ENCODE peak calls at places on chromosomes 11 and 22, in eight cellular contexts. E is brain microvascular endothelial cell, W is retinal pigment epithelial cell, B is colonic mucosa, N is fibroblast of pulmonary artery, K is epithelial cell of esophagus, M is body of pancreas, H is AG04449. A is an unnamed sample.

GRCh38 chr11:46006418-46007070 is 84.1 kb downstream of the LARGE2 start:
- DNase-seq in K (peak), E (peak), M (peak), B (peak), W (no peak), N (peak), H (no peak), A (peak)

GRCh38 chr11:25961539-25961938 is 370.4 kb upstream of the ANO3 start:
- DNase-seq in E (no peak), N (no peak), H (no peak), W (no peak), K (no peak), B (no peak), M (no peak), A (no peak)

GRCh38 chr11:117458275-117459120 is 130.8 kb downstream of the CEP164 start:
- DNase-seq in B (no peak), K (peak), N (no peak), M (no peak), E (no peak), H (no peak), W (no peak), A (no peak)

GRCh38 chr11:134282121-134283045 is 6.2 kb downstream of the GLB1L3 start:
- DNase-seq in N (no peak), M (no peak), B (no peak), K (no peak), E (no peak), W (no peak), H (no peak), A (no peak)

GRCh38 chr22:27551402-27551801 is 250.2 kb downstream of the MN1 start:
- DNase-seq in M (no peak), E (no peak), W (no peak), B (no peak), K (no peak), H (no peak), N (no peak), A (no peak)

GRCh38 chr11:64729851-64730382 is 6.9 kb upstream of the NRXN2 start:
- DNase-seq in H (no peak), M (peak), B (peak), W (no peak), K (peak), N (no peak), E (no peak), A (no peak)

GRCh38 chr11:6895010-6895409 is 2.7 kb upstream of the OR2D2 start:
- DNase-seq in M (no peak), N (no peak), W (no peak), B (no peak), H (no peak), K (no peak), E (no peak), A (no peak)

GRCh38 chr11:36069576-36070214 is 125.8 kb downstream of the LDLRAD3 start:
- DNase-seq in M (no peak), N (no peak), W (no peak), E (no peak), H (no peak), B (no peak), K (peak), A (no peak)

GRCh38 chr11:64569300-64569970 is 21.6 kb upstream of the SLC22A12 start:
- DNase-seq in E (no peak), M (no peak), K (no peak), H (no peak), B (no peak), N (no peak), W (no peak), A (no peak)

GRCh38 chr11:117094776-117095175 is 3.5 kb downstream of the SIK3 start:
- DNase-seq in H (no peak), K (peak), M (peak), B (no peak), E (no peak), N (peak), W (no peak), A (no peak)

GRCh38 chr11:1335811-1336761 is 26.7 kb upstream of the TOLLIP start:
- DNase-seq in B (peak), N (peak), W (peak), M (peak), H (peak), K (peak), E (peak), A (no peak)

GRCh38 chr11:31643831-31644230 is 134.3 kb downstream of the ELP4 start:
- DNase-seq in K (peak), N (peak), H (no peak), E (peak), B (no peak), W (no peak), M (no peak), A (no peak)

GRCh38 chr11:31645747-31646146 is 136.2 kb downstream of the ELP4 start:
- DNase-seq in W (peak), E (peak), K (peak), H (peak), B (no peak), M (no peak), N (peak), A (no peak)

GRCh38 chr11:31640611-31641010 is 131.0 kb downstream of the ELP4 start:
- DNase-seq in K (no peak), H (no peak), W (no peak), E (no peak), B (no peak), M (peak), N (no peak), A (no peak)

GRCh38 chr11:31636983-31637382 is 127.4 kb downstream of the ELP4 start:
- DNase-seq in H (no peak), M (no peak), W (no peak), K (no peak), E (no peak), N (no peak), B (no peak), A (no peak)

DNA sequence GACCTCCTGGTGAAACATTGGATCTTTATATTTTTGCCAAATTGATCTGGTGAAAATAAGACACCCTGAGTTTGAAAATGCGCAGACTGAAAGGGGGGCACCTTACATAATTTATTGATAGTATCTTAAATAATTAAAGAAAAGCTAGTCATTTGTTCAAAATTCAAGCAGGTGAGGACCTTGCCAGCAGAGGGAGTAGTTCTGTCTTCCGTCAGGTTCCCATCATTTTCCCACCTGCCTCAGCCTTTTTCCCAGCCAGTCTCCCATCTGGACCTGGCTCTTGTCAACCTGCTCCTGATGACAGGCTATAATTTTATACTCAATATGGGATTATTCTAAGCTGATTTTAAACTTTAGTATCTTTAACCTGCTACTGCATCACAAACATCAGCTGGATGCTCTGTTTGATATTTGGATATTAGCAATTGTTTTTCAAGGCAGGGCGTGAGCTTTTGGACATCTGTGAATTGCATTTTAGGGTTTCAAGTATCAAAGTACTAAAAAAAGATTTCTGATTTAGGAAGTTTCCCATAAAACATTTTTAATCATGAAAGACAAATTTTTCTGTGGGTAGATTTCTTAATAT is 132.0 kb downstream of the ELP4 start:
- DNase-seq in H (no peak), B (peak), W (no peak), M (peak), E (no peak), N (peak), K (peak), A (peak)
- TF ChIP-seq CTCF in H (peak), B (peak), W (peak), M (peak), E (peak), N (peak), K (peak), A (peak)

DNA sequence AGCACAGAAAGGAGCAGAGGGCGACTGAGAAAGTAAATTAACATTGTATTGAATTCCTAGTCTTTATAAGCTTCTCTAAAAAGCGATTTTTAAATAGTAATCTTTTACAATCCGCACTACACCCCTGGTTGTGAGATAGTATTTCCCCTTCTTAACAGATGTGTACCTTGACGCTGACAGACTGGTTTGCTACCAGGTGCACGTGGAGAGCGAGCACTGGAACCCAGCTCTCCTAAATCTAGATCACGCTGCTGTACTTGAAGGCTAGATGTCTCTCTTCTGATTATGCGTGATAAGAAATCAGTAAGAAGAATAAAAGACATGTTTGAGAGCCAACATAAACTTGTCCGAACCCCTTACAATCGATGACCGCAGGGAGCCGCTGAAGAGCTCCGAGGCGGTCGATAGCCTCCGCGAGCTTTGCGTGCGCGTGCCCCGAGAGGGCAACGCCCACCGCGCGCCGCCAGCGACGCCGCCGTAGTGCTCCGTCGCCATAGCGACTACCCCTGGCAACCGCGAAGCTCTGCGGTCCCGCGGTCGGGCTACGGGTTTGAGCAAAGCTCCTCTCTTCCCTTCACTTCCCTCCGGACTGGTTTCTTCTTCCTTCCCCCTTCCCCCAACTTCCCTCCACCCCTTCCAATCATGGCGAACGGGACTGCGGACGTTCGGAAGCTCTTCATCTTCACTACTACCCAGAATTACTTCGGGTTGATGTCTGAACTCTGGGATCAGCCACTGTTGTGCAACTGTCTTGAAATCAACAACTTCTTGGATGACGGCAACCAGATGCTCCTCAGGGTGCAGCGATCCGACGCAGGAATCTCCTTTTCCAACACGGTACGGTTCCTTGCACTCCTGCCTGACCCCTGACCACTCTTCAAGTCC is at the start of gene DYNC2H1:
- DNase-seq in B (peak), K (peak), N (peak), M (peak), E (peak), W (peak), H (peak), A (peak)
- TF ChIP-seq CTCF in B (no peak), K (peak), N (peak), M (peak), E (peak), W (peak), H (peak), A (peak)

DNA sequence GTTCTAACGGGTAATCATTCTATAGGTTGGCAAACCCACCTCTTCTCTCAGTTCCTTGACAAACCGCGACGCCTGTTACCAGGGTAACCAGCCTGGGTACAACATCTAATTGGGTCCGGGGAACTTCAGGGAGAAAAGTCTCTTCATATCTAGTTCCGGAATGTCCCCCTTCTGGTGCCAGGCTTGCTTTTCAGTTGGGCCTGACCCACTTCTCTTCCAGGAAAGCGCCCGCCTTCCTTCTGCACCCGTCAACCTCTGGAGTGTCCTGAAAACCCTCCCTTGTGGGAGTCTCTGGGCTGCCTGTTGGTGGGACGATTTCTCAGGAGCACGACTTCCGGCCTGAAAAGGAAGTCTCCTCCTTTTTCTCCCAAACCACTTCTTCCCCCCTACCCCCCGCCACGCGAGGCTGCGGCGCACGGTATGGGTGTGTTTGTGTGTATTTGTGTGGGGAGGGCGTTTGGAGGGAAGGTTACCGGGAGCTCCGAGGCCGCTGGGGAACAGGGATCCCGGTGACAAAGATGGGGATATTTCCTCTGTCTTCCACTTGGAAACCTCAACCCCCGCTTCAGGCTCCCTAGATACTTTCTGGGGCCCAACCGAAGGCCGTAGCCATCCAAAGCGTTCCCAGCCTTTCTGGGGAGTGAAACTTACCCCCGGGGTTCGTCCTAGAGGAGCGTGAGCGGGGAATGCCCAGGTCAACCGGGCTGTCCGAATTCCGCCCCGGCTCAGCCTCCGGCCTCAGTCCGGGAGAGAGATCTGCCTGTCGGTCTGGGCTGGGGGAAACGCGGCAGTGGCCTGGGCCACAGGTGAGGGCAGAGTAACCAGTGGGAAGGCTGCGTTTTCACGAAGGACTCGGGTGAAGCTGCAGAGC is at the start of the genes NKAPD1 and PIH1D2:
- DNase-seq in W (peak), E (peak), K (peak), M (peak), H (peak), N (peak), B (peak), A (peak)
- TF ChIP-seq CTCF in W (peak), E (peak), K (no peak), M (no peak), H (no peak), N (peak), B (no peak), A (no peak)

GRCh38 chr22:38718414-38718813 is 12.7 kb downstream of the GTPBP1 start:
- DNase-seq in H (no peak), W (no peak), M (peak), B (peak), N (peak), E (peak), K (peak), A (peak)
- TF ChIP-seq CTCF in H (peak), W (peak), M (peak), B (peak), N (peak), E (peak), K (peak), A (peak)

DNA sequence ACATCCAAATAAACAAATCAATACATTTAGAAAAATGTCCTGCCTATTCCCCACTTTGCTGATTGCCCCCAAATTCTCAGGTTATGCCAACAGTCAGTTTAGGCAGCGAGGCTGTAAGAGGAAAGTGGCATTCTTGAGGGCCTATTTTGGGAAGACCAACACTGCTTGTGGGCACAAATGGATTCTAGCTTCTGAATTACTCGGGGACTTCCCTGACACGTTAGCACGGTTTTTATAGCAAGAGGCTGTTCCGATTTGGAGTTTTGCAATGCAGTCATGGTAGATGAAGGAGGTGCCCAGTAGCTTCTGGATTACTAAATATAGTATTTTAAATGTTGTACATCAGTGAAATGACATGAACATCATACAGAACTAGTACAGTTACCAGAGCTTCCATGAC is 13.1 kb downstream of the RCN1 start:
- DNase-seq in E (no peak), H (no peak), W (no peak), B (no peak), K (no peak), N (no peak), M (no peak), A (no peak)
- TF ChIP-seq CTCF in E (no peak), H (no peak), W (no peak), B (no peak), K (no peak), N (no peak), M (no peak), A (no peak)

GRCh38 chr11:133078591-133079179 is 453.6 kb downstream of the OPCML start:
- DNase-seq in K (peak), B (no peak), N (peak), H (no peak), M (peak), E (peak), W (peak), A (peak)
- TF ChIP-seq CTCF in K (peak), B (peak), N (peak), H (peak), M (peak), E (peak), W (peak), A (peak)

GRCh38 chr11:115220423-115220822 is 283.8 kb downstream of the CADM1 start:
- DNase-seq in B (no peak), E (no peak), N (no peak), K (no peak), W (no peak), M (no peak), H (no peak), A (no peak)

GRCh38 chr11:115221461-115222069 is 282.6 kb downstream of the CADM1 start:
- DNase-seq in N (no peak), W (no peak), E (no peak), B (no peak), H (no peak), K (no peak), M (no peak), A (no peak)

GRCh38 chr11:115220881-115221280 is 283.3 kb downstream of the CADM1 start:
- DNase-seq in K (no peak), M (no peak), N (no peak), E (no peak), W (no peak), H (no peak), B (no peak), A (no peak)

GRCh38 chr11:115222863-115223530 is 281.2 kb downstream of the CADM1 start:
- DNase-seq in M (no peak), B (no peak), H (no peak), W (no peak), E (no peak), N (no peak), K (no peak), A (no peak)

DNA sequence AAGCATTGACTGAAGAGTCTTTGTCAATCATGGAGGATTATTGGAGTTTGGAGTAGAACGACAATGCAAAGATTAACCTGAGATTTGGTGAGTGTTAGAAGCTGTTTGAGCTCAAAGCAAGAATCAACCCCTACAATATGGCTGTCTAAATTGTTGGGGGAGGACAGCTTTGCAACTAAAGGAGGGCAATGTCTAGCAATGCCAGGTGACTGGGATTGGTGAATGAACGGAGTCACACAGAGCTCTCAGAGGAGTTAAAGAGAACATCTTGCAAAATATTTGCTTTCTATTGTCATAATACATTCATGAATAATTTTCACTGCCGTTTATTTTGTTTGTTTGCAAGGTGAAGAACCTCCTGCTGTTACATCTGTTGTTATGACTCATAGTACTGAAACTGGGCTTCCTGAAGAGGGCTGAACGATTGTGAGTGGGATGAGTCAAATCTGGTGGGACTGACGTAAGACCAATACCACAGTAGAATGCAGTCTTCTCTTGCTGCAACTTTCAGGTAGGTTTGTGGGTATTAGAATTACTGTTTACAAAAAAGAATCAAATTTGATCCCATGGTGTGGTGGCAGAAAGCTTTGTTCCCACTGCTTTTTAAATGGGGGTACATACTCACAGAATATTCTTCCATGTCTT is 281.9 kb downstream of the CADM1 start:
- DNase-seq in N (peak), M (no peak), E (peak), H (peak), B (no peak), K (peak), W (no peak), A (no peak)
- TF ChIP-seq CTCF in N (no peak), M (no peak), E (no peak), H (no peak), B (no peak), K (no peak), W (no peak), A (no peak)